ENCODE peak calls at places on chromosomes 5 and 9, in six cellular contexts. B is foreskin fibroblast, H is T-helper 9 cell, C is T-cell, V is upper lobe of left lung, K is NCI-H460. Z is an unnamed sample.

GRCh38 chr9:76215066-76215465 is 179.2 kb downstream of the RFK start:
- DNase-seq in K (no peak), H (no peak), B (peak), V (no peak), C (no peak), Z (peak)

GRCh38 chr9:127705577-127706215 is 1.1 kb upstream of the CFAP157 start:
- DNase-seq in C (no peak), K (no peak), V (no peak), B (no peak), H (no peak), Z (no peak)

GRCh38 chr5:112709416-112709815 is 28.3 kb upstream of the APC start:
- DNase-seq in H (no peak), K (no peak), B (no peak), V (no peak), C (no peak), Z (no peak)

GRCh38 chr9:98781588-98782383 is 14.6 kb downstream of the ANKS6 start:
- DNase-seq in K (no peak), H (no peak), B (no peak), C (no peak), V (peak), Z (no peak)

GRCh38 chr9:136016882-136017812 is 56.0 kb upstream of the UBAC1 start:
- DNase-seq in B (no peak), V (peak), C (no peak), H (no peak), K (no peak), Z (no peak)

GRCh38 chr5:8135742-8136141 is 266.8 kb downstream of the MTRR start:
- DNase-seq in H (no peak), C (no peak), B (no peak), K (no peak), V (no peak), Z (no peak)

GRCh38 chr9:20040991-20041606 is 252.3 kb upstream of the SLC24A2 start:
- DNase-seq in K (no peak), V (no peak), C (no peak), B (peak), H (no peak), Z (no peak)

GRCh38 chr5:3285621-3286020 is 310.0 kb upstream of the IRX1 start:
- DNase-seq in B (no peak), V (no peak), K (no peak), C (no peak), H (no peak), Z (no peak)

GRCh38 chr5:53479656-53480473 is 564 bp upstream of the FST start:
- DNase-seq in H (no peak), K (peak), B (peak), C (peak), V (peak), Z (peak)